ENCODE peak calls at places on chromosome 9, in nine cellular contexts. J is fibroblast of pulmonary artery, M is tibial artery, F is kidney, A is breast epithelium, Z is endothelial cell, L is BJ, B is cardiac fibroblast, R is thyroid gland. V is an unnamed sample.

GRCh38 chr9:29212590-29213373 is 1639.5 kb upstream of the C9orf72 start:
- DNase-seq in F (peak), B (no peak), A (no peak), Z (peak), J (no peak), L (no peak), R (peak), M (no peak), V (no peak)

GRCh38 chr9:131611586-131611985 is 66.3 kb downstream of the PRRT1B start:
- DNase-seq in Z (no peak), M (no peak), F (no peak), L (no peak), B (no peak), R (no peak), J (no peak), A (no peak), V (no peak)

GRCh38 chr9:130500340-130500771 is 55.6 kb downstream of the ASS1 start:
- DNase-seq in F (no peak), M (no peak), Z (no peak), L (no peak), B (no peak), A (no peak), R (no peak), J (no peak), V (no peak)

GRCh38 chr9:125915606-125916005 is 168.4 kb downstream of the PBX3 start:
- DNase-seq in M (no peak), B (no peak), J (no peak), R (no peak), Z (no peak), L (no peak), F (peak), A (no peak), V (no peak)

GRCh38 chr9:27848315-27848714 is 275.0 kb upstream of the C9orf72 start:
- DNase-seq in L (no peak), J (no peak), F (no peak), R (no peak), Z (no peak), M (no peak), A (no peak), B (no peak), V (no peak)

GRCh38 chr9:18487620-18488019 is 13.7 kb downstream of the ADAMTSL1 start:
- DNase-seq in J (no peak), Z (no peak), B (no peak), M (no peak), A (no peak), L (no peak), F (no peak), R (no peak), V (no peak)

GRCh38 chr9:105254226-105254625 is 9.8 kb downstream of the SLC44A1 start:
- DNase-seq in F (no peak), M (no peak), Z (no peak), B (no peak), L (no peak), J (no peak), R (peak), A (no peak), V (no peak)

GRCh38 chr9:135937521-135938489 is 23.4 kb downstream of the UBAC1 start:
- DNase-seq in M (no peak), F (no peak), J (no peak), R (no peak), B (no peak), L (no peak), A (no peak), Z (no peak), V (no peak)

GRCh38 chr9:13278368-13279246 is 885 bp downstream of the MPDZ start:
- DNase-seq in Z (peak), J (peak), F (peak), B (peak), M (peak), L (no peak), R (peak), A (peak), V (peak)

GRCh38 chr9:114505187-114506081 is at the start of gene WHRN:
- DNase-seq in L (no peak), F (peak), A (peak), J (peak), B (peak), R (peak), M (peak), Z (peak), V (peak)

GRCh38 chr9:114503522-114504340 is 1.5 kb downstream of the WHRN start:
- DNase-seq in Z (no peak), M (no peak), J (no peak), F (no peak), A (no peak), R (peak), L (no peak), B (no peak), V (no peak)

GRCh38 chr9:114506082-114506390 is 763 bp upstream of the WHRN start:
- DNase-seq in M (no peak), J (no peak), R (no peak), L (no peak), A (no peak), F (no peak), Z (no peak), B (no peak), V (no peak)

GRCh38 chr9:114503009-114503408 is 2.3 kb downstream of the WHRN start:
- DNase-seq in M (no peak), Z (no peak), J (no peak), B (no peak), A (peak), F (peak), R (peak), L (no peak), V (no peak)

DNA sequence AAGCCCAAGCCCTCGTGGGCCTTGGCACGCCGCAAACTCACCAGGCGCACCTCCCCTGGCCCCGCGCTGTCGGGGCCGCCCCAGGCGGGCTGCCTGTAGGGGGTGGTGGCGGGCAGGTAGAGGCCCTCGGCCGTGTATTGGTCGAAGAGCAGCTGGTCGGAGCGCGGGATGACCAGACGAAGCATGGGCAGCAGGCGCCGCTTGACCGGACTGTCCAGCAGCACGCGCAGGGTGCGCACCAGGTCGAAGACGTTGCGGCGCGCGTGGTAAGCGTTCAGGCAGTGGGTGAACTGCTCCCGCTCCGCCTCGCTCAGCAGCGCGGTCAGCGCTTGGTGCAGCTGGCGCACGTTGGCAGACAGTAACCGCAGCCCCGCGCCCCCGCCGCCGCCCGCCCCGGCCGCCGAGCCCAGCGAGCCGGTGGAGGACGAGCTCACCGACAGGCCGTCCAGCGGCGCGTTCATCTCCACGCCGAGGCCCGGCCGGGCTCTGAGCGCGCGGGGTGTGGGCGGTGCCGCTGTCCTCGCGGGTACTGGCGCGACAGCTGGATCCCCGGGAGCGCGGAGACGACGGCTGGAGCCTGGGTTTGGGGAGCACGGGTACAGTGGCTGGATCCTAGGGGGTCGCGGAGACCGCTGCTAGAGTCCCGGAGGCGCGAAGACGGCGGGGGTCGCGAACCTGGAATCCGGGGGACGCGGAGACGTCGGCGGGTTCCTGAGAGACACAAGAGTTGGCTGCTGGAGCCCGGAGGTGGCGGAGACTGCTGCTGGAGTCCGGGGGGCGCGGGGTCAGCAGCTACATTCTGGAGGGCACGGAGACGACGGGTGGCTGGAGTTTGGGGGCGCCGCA is 709 bp downstream of the WHRN start:
- DNase-seq in F (peak), J (peak), Z (peak), M (no peak), L (no peak), B (no peak), R (peak), A (peak), V (no peak)
- TF ChIP-seq CTCF in F (peak), J (peak), Z (peak), M (no peak), L (peak), B (peak), R (no peak), A (no peak), V (no peak)

DNA sequence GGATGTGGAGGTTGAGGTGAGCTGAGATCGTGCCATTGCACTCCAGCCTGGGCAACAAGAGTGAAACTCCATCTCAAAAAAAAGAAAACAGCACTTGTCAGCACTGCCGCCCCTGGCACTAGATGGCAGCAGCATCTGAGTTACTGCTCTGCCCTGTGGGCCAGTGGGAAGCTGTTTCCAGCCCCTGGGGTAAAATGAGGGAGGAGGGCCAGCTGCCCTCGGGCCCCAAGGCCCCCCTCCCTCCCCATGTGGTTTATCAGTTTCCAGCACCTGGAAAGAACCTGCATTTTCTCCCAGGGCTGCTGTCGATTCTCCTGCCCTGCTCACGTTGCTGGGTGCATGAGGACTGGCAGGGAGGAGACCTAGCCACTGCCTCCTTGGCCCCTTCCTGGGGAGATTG is 13.2 kb upstream of the CEL start:
- DNase-seq in Z (no peak), B (peak), J (peak), F (no peak), R (no peak), M (no peak), L (no peak), A (no peak), V (no peak)
- TF ChIP-seq CTCF in Z (no peak), B (peak), J (peak), F (peak), R (no peak), M (no peak), L (peak), A (no peak), V (no peak)

GRCh38 chr9:77291714-77292113 is 114.4 kb downstream of the VPS13A start:
- DNase-seq in L (no peak), Z (peak), A (no peak), B (peak), F (no peak), J (peak), M (no peak), R (no peak), V (no peak)
- TF ChIP-seq CTCF in L (peak), Z (peak), A (no peak), B (peak), F (no peak), J (peak), M (no peak), R (no peak), V (no peak)

DNA sequence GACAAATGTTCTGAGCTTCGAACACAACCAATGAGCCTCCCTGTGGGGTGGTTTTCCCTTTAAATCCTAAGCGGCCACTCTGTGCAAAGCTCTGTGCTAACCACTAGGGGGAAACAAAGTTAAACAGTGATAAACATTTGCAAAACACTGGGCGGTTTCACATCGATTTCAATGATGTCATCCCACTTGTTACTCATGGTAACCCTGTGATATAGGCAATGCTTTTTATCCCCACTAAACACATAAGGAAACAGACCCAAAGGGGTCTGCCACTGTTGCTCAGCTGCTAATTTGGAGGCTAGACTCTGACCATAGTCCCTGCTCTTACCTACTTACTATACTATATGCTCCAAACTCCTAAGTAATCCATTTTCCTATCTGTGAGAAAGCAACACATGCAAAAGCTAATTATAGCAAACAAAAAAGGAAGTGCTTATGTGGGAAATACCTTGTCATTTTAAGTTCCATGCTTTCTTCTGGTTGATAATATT is 57.3 kb downstream of the PTPN3 start:
- DNase-seq in M (no peak), A (peak), Z (peak), F (no peak), J (peak), L (peak), B (peak), R (peak), V (no peak)
- TF ChIP-seq CTCF in M (peak), A (peak), Z (peak), F (peak), J (peak), L (peak), B (peak), R (peak), V (peak)

DNA sequence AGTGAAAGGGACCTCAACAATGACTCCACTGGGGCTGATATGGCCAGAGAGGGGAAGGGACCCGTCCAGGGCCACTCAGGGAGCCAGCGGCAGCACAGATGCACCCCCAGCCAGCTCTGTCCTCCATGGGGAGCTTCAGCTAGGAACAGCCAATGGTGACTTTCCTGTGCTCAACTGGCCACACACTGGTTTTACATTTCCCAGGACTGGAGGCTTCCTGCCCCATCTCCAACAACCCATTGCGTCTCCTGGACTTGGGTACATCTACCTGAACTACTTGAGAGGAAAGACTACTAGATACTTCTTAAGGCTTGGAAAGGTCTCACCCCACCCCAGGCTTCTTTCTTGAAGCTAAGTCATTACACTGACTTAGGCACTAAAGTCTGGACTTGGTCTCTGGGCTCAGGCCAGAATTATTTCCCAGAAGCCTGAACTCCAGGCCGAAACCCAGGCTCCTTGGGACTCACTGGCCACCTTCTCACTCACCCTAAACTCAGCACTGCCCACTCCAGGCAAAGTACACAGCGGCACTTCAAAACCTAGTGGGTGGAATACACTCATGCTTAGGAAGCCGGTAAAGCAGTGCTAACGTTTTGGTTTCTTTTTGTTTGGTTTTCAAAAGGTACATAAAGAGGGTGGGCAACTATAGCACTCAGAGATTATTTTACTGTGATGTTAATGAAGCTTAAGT is 1.6 kb downstream of the IGFBPL1 start:
- DNase-seq in R (peak), A (no peak), B (no peak), J (no peak), F (no peak), M (peak), Z (no peak), L (no peak), V (no peak)
- TF ChIP-seq CTCF in R (no peak), A (no peak), B (no peak), J (no peak), F (no peak), M (no peak), Z (no peak), L (no peak), V (no peak)

DNA sequence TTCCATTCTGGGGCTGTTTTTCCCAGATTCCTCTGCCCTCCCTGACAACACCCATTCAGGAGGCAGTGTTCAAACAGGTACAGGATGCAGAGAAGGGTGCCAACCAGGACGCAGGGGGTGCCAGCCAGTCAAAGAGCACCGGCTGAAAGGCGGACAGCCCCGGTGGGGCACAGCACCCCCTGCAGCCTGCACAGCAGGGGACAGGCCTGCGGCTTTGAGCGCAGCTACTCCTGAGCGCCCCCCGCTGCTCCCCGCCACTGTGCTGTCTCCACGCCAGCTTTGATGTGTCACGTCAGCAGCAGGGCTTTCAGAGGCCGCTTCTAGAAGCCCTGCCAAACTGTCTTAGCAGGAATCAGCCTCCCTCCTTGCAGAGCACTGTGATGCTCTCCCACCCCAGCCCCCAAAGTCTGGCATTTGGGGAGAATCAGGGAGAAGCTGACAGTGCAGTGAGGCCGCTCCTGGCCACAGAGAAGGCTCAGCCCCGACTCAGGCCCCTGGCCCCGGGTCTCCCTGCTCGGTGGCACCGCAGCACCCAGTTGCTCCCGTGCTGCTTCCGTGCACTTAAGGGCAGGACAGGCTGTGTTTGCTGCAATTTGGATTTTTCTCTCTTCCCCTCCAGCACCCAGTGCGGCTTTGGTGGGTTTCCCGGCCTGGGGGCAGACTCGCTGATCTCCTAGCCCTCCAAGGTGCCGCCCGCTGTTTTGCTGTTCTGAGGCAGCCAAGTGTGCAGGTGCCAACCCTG is 20.3 kb downstream of the AK8 start:
- DNase-seq in J (peak), F (no peak), A (no peak), L (no peak), Z (no peak), M (no peak), B (peak), R (no peak), V (no peak)
- TF ChIP-seq CTCF in J (peak), F (no peak), A (no peak), L (no peak), Z (no peak), M (no peak), B (peak), R (no peak), V (no peak)

GRCh38 chr9:35664531-35665470 is at the start of gene ARHGEF39:
- DNase-seq in Z (peak), M (peak), A (peak), B (peak), R (peak), J (peak), F (peak), L (no peak), V (no peak)
- TF ChIP-seq CTCF in Z (no peak), M (no peak), A (no peak), B (no peak), R (no peak), J (no peak), F (peak), L (peak), V (no peak)